ENCODE peak calls at places on chromosomes 13 and 19, in ten cellular contexts. O is mesendoderm; U is cardiac fibroblast; Z is stimulated activated CD4-positive, alpha-beta T cell treated with anti-CD3 and anti-CD28 coated beads, Interleukin-1b, Interleukin-23, amount 100 ng/mL, for 4 hours; R is iris pigment epithelial cell; S is activated T-cell treated with anti-CD3 and anti-CD28 coated beads for 1 hour; P is NCI-H1417; E is stimulated activated CD8-positive, alpha-beta memory T cell treated with anti-CD3 and anti-CD28 coated beads, Interleukin-4, amount 100 ng/mL, for 1 hour; C is neural crest cell; L is colonic mucosa. D is an unnamed sample.

GRCh38 chr19:51181377-51181912 is 39.3 kb downstream of the SIGLEC7 start:
- DNase-seq in L (no peak), E (no peak), P (no peak), R (no peak), U (no peak), S (no peak), O (no peak), C (no peak), Z (no peak), D (no peak)

GRCh38 chr13:112716461-112716820 is 26.6 kb downstream of the ATP11A start:
- DNase-seq in U (no peak), C (no peak), E (no peak), P (no peak), O (no peak), S (no peak), L (no peak), R (no peak), Z (no peak), D (no peak)

GRCh38 chr19:14383898-14384669 is 2.8 kb downstream of the ADGRE5 start:
- DNase-seq in P (no peak), O (peak), S (peak), E (peak), R (peak), C (no peak), Z (no peak), L (peak), U (peak), D (peak)

GRCh38 chr19:39319098-39319891 is 1.4 kb downstream of the LRFN1 start:
- DNase-seq in P (no peak), U (no peak), O (no peak), R (no peak), E (no peak), L (no peak), C (no peak), S (no peak), Z (no peak), D (no peak)

GRCh38 chr19:34662919-34663318 is 14.0 kb downstream of the SCGB2B2 start:
- DNase-seq in U (peak), S (peak), O (peak), R (peak), Z (peak), C (no peak), E (peak), L (no peak), P (peak), D (peak)

GRCh38 chr13:87821512-87821911 is 150.3 kb downstream of the SLITRK5 start:
- DNase-seq in L (no peak), Z (no peak), S (no peak), O (no peak), P (no peak), C (no peak), U (no peak), E (no peak), R (no peak), D (no peak)

GRCh38 chr19:39301021-39301420 is 4.8 kb downstream of the IFNL1 start:
- DNase-seq in R (no peak), C (no peak), O (no peak), E (no peak), S (no peak), L (no peak), Z (no peak), P (no peak), U (no peak), D (no peak)

GRCh38 chr19:52742516-52742915 is 7.7 kb upstream of the ZNF611 start:
- DNase-seq in Z (no peak), U (no peak), L (no peak), R (peak), C (no peak), P (no peak), S (no peak), E (no peak), O (no peak), D (no peak)

GRCh38 chr13:93689333-93689732 is 462.7 kb downstream of the GPC6 start:
- DNase-seq in Z (no peak), C (no peak), U (no peak), S (no peak), R (no peak), P (no peak), E (no peak), O (peak), L (no peak), D (no peak)

GRCh38 chr19:50759886-50760285 is 10.4 kb upstream of the GPR32 start:
- DNase-seq in C (no peak), O (peak), Z (no peak), R (peak), L (no peak), P (peak), U (peak), S (no peak), E (no peak), D (peak)

GRCh38 chr13:94195715-94196114 is 283.8 kb downstream of the DCT start:
- DNase-seq in L (no peak), Z (no peak), O (no peak), S (no peak), C (no peak), P (peak), E (no peak), U (peak), R (peak), D (no peak)

GRCh38 chr13:110916671-110917142 is 1.8 kb upstream of the ANKRD10 start:
- DNase-seq in L (no peak), O (no peak), C (no peak), Z (no peak), R (peak), E (no peak), S (no peak), U (peak), P (no peak), D (no peak)

GRCh38 chr13:51330741-51331140 is 8.8 kb upstream of the SERPINE3 start:
- DNase-seq in U (peak), L (no peak), Z (no peak), R (peak), C (no peak), P (no peak), S (no peak), O (no peak), E (no peak), D (peak)

GRCh38 chr19:3450796-3451411 is 29.4 kb downstream of the SMIM24 start:
- DNase-seq in C (no peak), U (peak), S (no peak), O (no peak), E (no peak), P (no peak), L (no peak), R (peak), Z (no peak), D (no peak)

GRCh38 chr13:43303040-43303729 is 279.8 kb downstream of the DNAJC15 start:
- DNase-seq in U (peak), O (peak), Z (no peak), P (peak), L (peak), C (peak), R (peak), E (no peak), S (no peak), D (peak)

GRCh38 chr13:73138967-73139491 is 80.2 kb downstream of the KLF5 start:
- DNase-seq in S (no peak), Z (no peak), P (peak), O (no peak), R (peak), E (no peak), L (peak), C (no peak), U (no peak), D (no peak)

GRCh38 chr19:57850553-57851017 is 926 bp downstream of the ZNF587 start:
- DNase-seq in S (no peak), L (peak), O (peak), Z (no peak), P (peak), E (no peak), R (peak), C (no peak), U (peak), D (no peak)

GRCh38 chr13:67238277-67238859 is 8.2 kb upstream of the PCDH9 start:
- DNase-seq in Z (no peak), S (no peak), R (peak), L (no peak), U (peak), E (no peak), O (peak), C (no peak), P (peak), D (peak)

GRCh38 chr19:11168568-11168967 is 13.0 kb upstream of the SPC24 start:
- DNase-seq in P (no peak), E (no peak), O (no peak), R (peak), Z (no peak), L (no peak), C (no peak), S (no peak), U (peak), D (no peak)

GRCh38 chr13:21549633-21550032 is 54.3 kb downstream of the MICU2 start:
- DNase-seq in L (no peak), O (no peak), S (no peak), C (no peak), R (peak), P (no peak), U (no peak), E (no peak), Z (no peak), D (no peak)

GRCh38 chr19:4580021-4580901 is 20.8 kb upstream of the SEMA6B start:
- DNase-seq in S (no peak), R (no peak), U (no peak), L (no peak), Z (no peak), P (no peak), E (no peak), C (no peak), O (no peak), D (no peak)

GRCh38 chr13:28716511-28716910 is 2.3 kb downstream of the SLC46A3 start:
- DNase-seq in O (peak), E (no peak), U (peak), Z (no peak), L (peak), P (no peak), C (no peak), R (peak), S (no peak), D (no peak)

GRCh38 chr19:2703691-2704216 is 1.3 kb upstream of the GNG7 start:
- DNase-seq in P (no peak), E (no peak), O (no peak), Z (no peak), R (no peak), C (no peak), S (no peak), U (no peak), L (no peak), D (no peak)

GRCh38 chr19:58166708-58167280 is 16.1 kb upstream of the ZNF274 start:
- DNase-seq in S (no peak), R (no peak), P (no peak), C (no peak), E (no peak), U (peak), O (no peak), L (no peak), Z (no peak), D (no peak)

GRCh38 chr13:67466569-67466968 is 236.4 kb upstream of the PCDH9 start:
- DNase-seq in Z (no peak), U (no peak), R (no peak), S (no peak), E (no peak), P (no peak), L (no peak), O (no peak), C (no peak), D (no peak)

GRCh38 chr19:29858000-29858596 is 46.3 kb downstream of the CCNE1 start:
- DNase-seq in E (no peak), R (no peak), P (peak), S (no peak), U (no peak), C (no peak), O (peak), Z (no peak), L (peak), D (peak)

GRCh38 chr13:32947886-32948285 is 68.3 kb upstream of the KL start:
- DNase-seq in Z (no peak), R (no peak), O (peak), C (no peak), S (no peak), U (no peak), P (peak), L (no peak), E (no peak), D (no peak)

GRCh38 chr13:75196112-75196855 is 285.7 kb downstream of the TBC1D4 start:
- DNase-seq in S (no peak), U (peak), L (no peak), O (no peak), Z (no peak), E (no peak), C (no peak), R (peak), P (no peak), D (no peak)

D was measured in GM13976.